ENCODE peak calls at places on chromosome 17, in nine cellular contexts. Z, K, V, M, N, O, C, I and F are unnamed samples.

GRCh38 chr17:41520821-41521521 is 2.3 kb upstream of the KRT15 start:
- DNase-seq in C (no peak), N (no peak), K (peak), M (no peak), Z (no peak), O (no peak), V (no peak), I (no peak), F (no peak)

GRCh38 chr17:55451203-55451641 is 29.6 kb upstream of the MMD start:
- DNase-seq in N (peak), O (no peak), M (no peak), V (no peak), I (no peak), K (no peak), C (peak), Z (no peak), F (no peak)

GRCh38 chr17:81064746-81065475 is 30.0 kb downstream of the BAIAP2 start:
- DNase-seq in M (no peak), K (no peak), I (no peak), N (peak), C (peak), V (no peak), Z (no peak), O (no peak), F (no peak)

GRCh38 chr17:22277595-22277994 is 585.3 kb downstream of the KCNJ18 start:
- DNase-seq in I (no peak), O (no peak), N (no peak), V (no peak), Z (no peak), K (no peak), M (peak), C (no peak), F (no peak)

GRCh38 chr17:65495255-65496060 is 66.0 kb downstream of the AXIN2 start:
- DNase-seq in O (peak), V (no peak), I (no peak), Z (no peak), K (no peak), M (peak), N (no peak), C (peak), F (peak)

GRCh38 chr17:49358638-49359247 is 3.3 kb downstream of the ZNF652 start:
- DNase-seq in N (no peak), M (no peak), K (no peak), V (no peak), C (peak), I (no peak), Z (no peak), O (no peak), F (no peak)

GRCh38 chr17:37701424-37702020 is 43.3 kb downstream of the HNF1B start:
- DNase-seq in M (no peak), V (no peak), C (peak), K (no peak), N (no peak), I (no peak), Z (peak), O (peak), F (no peak)

GRCh38 chr17:50139185-50139783 is 9.3 kb upstream of the SAMD14 start:
- DNase-seq in N (no peak), Z (no peak), I (no peak), C (no peak), M (peak), K (no peak), V (no peak), O (no peak), F (no peak)

GRCh38 chr17:48930435-48930873 is 14.2 kb downstream of the SNF8 start:
- DNase-seq in N (no peak), M (no peak), V (no peak), O (no peak), C (no peak), K (no peak), Z (no peak), I (no peak), F (no peak)

GRCh38 chr17:74737299-74738050 is 419 bp downstream of the RAB37 start:
- DNase-seq in Z (no peak), K (no peak), N (no peak), C (peak), V (no peak), M (no peak), O (no peak), I (no peak), F (no peak)
- H3K27ac ChIP-seq in Z (peak), K (peak), N (no peak), C (no peak), V (no peak), M (no peak), O (peak), I (no peak), F (no peak)

GRCh38 chr17:10857976-10858375 is 20.1 kb upstream of the PIRT start:
- DNase-seq in I (no peak), N (no peak), Z (no peak), C (no peak), V (no peak), K (no peak), M (no peak), O (no peak), F (no peak)
- H3K27ac ChIP-seq in I (no peak), N (no peak), Z (no peak), C (no peak), V (no peak), K (no peak), M (no peak), O (no peak), F (no peak)

GRCh38 chr17:77459018-77459755 is 318.4 kb downstream of the SEC14L1 start:
- DNase-seq in V (no peak), O (no peak), C (no peak), Z (no peak), M (no peak), K (no peak), I (no peak), N (no peak), F (no peak)

GRCh38 chr17:77462101-77462500 is 321.3 kb downstream of the SEC14L1 start:
- DNase-seq in V (no peak), K (no peak), Z (no peak), N (no peak), M (no peak), O (no peak), I (no peak), C (no peak), F (no peak)

GRCh38 chr17:77460514-77461046 is 319.8 kb downstream of the SEC14L1 start:
- DNase-seq in N (no peak), K (no peak), Z (no peak), O (no peak), C (no peak), I (no peak), V (no peak), M (no peak), F (no peak)

GRCh38 chr17:77462553-77463497 is 322.1 kb downstream of the SEC14L1 start:
- DNase-seq in I (no peak), M (no peak), K (no peak), O (no peak), V (no peak), N (no peak), Z (no peak), C (no peak), F (no peak)

DNA sequence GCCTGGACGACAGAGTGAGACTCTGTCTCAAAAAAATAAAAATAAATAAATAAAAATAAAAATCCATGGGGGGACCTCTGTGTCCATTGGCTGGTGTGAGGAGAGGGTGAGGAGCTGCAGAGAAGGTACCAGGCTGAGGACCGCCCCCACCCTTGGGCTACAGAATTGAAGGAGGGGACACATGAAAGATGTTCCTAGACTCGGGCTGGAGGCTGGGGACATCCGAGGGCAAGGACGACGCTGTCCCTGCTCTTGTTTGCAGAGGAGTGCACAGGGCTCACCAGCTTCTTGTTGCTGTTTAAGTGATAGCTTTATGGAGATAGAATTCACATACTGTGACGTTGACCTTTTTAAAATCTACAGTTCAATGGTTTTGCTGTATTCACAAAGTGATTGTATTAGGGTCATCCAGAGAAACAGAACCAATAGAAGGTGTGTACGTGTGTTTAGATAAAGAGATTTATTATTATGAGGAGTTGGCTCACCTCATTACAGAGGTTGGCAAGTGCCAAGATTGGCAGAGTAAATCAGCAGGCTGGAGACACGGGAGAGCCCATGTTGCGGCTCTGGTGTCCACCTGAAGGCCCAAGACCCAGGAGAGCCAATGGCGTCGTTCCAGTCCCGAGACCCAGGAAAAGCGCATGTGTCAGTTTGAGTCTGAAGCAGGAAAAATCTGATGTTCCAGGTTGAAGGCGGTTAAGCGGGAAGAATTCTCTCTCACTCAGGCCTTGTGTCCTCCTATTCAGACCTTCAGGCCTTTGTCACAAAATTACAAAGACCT is 320.7 kb downstream of the SEC14L1 start:
- DNase-seq in Z (no peak), K (no peak), C (no peak), I (no peak), O (no peak), N (no peak), V (no peak), M (no peak), F (no peak)
- H3K27ac ChIP-seq in Z (peak), K (peak), C (peak), I (peak), O (peak), N (no peak), V (no peak), M (no peak), F (no peak)

GRCh38 chr17:920190-920589 is 59.4 kb downstream of the NXN start:
- DNase-seq in K (peak), C (no peak), V (no peak), Z (no peak), O (no peak), N (no peak), I (no peak), M (no peak), F (no peak)

GRCh38 chr17:924711-925480 is 54.7 kb downstream of the NXN start:
- DNase-seq in N (no peak), O (no peak), I (no peak), K (no peak), C (no peak), Z (no peak), V (no peak), M (no peak), F (no peak)

GRCh38 chr17:923633-924032 is 55.9 kb downstream of the NXN start:
- DNase-seq in I (no peak), M (no peak), Z (no peak), K (no peak), V (no peak), O (no peak), N (no peak), C (no peak), F (no peak)

GRCh38 chr17:918102-918740 is 61.4 kb downstream of the NXN start:
- DNase-seq in K (peak), V (no peak), Z (no peak), O (no peak), I (no peak), M (no peak), C (no peak), N (no peak), F (no peak)

GRCh38 chr17:921161-921560 is 58.4 kb downstream of the NXN start:
- DNase-seq in V (no peak), K (peak), O (no peak), C (peak), N (peak), M (no peak), I (no peak), Z (no peak), F (no peak)
- H3K27ac ChIP-seq in V (no peak), K (no peak), O (no peak), C (no peak), N (no peak), M (no peak), I (peak), Z (no peak), F (no peak)